ENCODE peak calls at places on chromosomes 3 and 15, in eight cellular contexts. U, G, H, W, I, T, O and X are unnamed samples.

GRCh38 chr15:42085236-42085605 is 9.1 kb downstream of the PLA2G4D start:
- DNase-seq in U (no peak), G (no peak), H (no peak), W (no peak), I (no peak), T (no peak), O (no peak), X (no peak)

GRCh38 chr15:38088971-38089370 is 154.5 kb downstream of the TMCO5A start:
- DNase-seq in U (no peak), G (peak; percentile 10), H (no peak), W (no peak), I (no peak), T (no peak), O (no peak), X (no peak)

GRCh38 chr3:184633185-184633584 is 71.6 kb downstream of the EPHB3 start:
- DNase-seq in U (no peak), G (no peak), H (no peak), W (no peak), I (no peak), T (no peak), O (no peak), X (no peak)

GRCh38 chr15:31311735-31312134 is 14.9 kb upstream of the KLF13 start:
- DNase-seq in U (no peak), G (no peak), H (no peak), W (no peak), I (no peak), T (no peak), O (no peak), X (no peak)

GRCh38 chr3:186255703-186256331 is 106.2 kb downstream of the DGKG start:
- DNase-seq in U (no peak), G (no peak), H (peak; percentile 74), W (no peak), I (no peak), T (no peak), O (peak; percentile 67), X (peak; percentile 57)

GRCh38 chr3:27097171-27097570 is 272.0 kb downstream of the NEK10 start:
- DNase-seq in U (no peak), G (no peak), H (no peak), W (no peak), I (no peak), T (no peak), O (no peak), X (no peak)

GRCh38 chr15:72932461-72932860 is 119.8 kb upstream of the NEO1 start:
- DNase-seq in U (no peak), G (no peak), H (no peak), W (no peak), I (no peak), T (no peak), O (no peak), X (no peak)

GRCh38 chr3:117919611-117920010 is 1115.0 kb downstream of the IGSF11 start:
- DNase-seq in U (no peak), G (no peak), H (no peak), W (no peak), I (no peak), T (no peak), O (no peak), X (no peak)

GRCh38 chr15:73116164-73116563 is 63.9 kb downstream of the NEO1 start:
- DNase-seq in U (no peak), G (no peak), H (no peak), W (no peak), I (no peak), T (no peak), O (no peak), X (no peak)

GRCh38 chr15:63983071-63983711 is 63.1 kb downstream of the DAPK2 start:
- DNase-seq in U (no peak), G (no peak), H (peak; percentile 51), W (no peak), I (no peak), T (no peak), O (peak; percentile 57), X (peak; percentile 50)

GRCh38 chr15:20345401-20345958 is 196.1 kb downstream of the GOLGA6L6 start:
- DNase-seq in U (peak; percentile 11), G (no peak), H (no peak), W (no peak), I (no peak), T (no peak), O (no peak), X (no peak)

GRCh38 chr15:46701347-46701746 is 1016.0 kb upstream of the SEMA6D start:
- DNase-seq in U (no peak), G (no peak), H (no peak), W (no peak), I (no peak), T (no peak), O (no peak), X (no peak)

GRCh38 chr3:52532838-52533622 is 627 bp downstream of the NT5DC2 start:
- DNase-seq in U (peak; percentile 56), G (no peak), H (peak; percentile 51), W (no peak), I (peak; percentile 7), T (no peak), O (peak; percentile 57), X (peak; percentile 53)

GRCh38 chr3:14758297-14758696 is 60.5 kb upstream of the FGD5 start:
- DNase-seq in U (no peak), G (no peak), H (no peak), W (no peak), I (no peak), T (no peak), O (no peak), X (no peak)

GRCh38 chr3:14762701-14763100 is 56.1 kb upstream of the FGD5 start:
- DNase-seq in U (no peak), G (no peak), H (no peak), W (no peak), I (no peak), T (no peak), O (no peak), X (no peak)

GRCh38 chr3:14758893-14759292 is 59.9 kb upstream of the FGD5 start:
- DNase-seq in U (no peak), G (no peak), H (no peak), W (no peak), I (no peak), T (no peak), O (no peak), X (no peak)

GRCh38 chr3:14760185-14760584 is 58.6 kb upstream of the FGD5 start:
- DNase-seq in U (no peak), G (no peak), H (no peak), W (no peak), I (no peak), T (no peak), O (no peak), X (no peak)

DNA sequence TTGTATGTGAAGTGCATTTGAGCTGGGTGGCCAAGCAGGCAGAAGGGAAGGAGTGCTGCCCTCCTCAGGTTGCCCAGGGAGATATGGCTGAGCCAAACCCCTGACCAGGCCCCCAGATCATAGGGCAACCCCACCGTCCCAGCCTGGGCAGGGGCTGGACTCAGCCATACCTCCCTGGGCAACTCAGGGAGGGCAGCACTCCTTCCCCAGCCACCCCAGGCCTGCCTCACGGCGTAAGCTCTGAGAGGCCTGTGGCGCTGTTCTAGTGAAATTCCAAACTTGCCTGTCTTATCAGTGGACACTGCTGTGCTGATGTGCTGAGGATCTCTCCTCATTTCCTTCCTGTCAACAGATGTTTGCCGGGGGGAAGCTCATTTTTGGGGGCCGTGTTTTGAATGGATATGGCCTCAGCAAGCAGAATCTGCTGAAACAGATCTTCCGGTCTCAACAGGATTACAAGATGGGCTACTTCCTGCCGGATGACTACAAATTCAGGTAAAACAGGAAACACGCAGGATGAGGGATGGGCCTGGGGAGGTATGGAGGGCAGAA is 57.6 kb upstream of the FGD5 start:
- DNase-seq in U (no peak), G (no peak), H (no peak), W (no peak), I (no peak), T (no peak), O (peak; percentile 35), X (no peak)
- TF ChIP-seq CTCF in U (no peak), G (no peak), H (no peak), W (no peak), I (no peak), T (no peak), O (no peak), X (no peak)

GRCh38 chr3:11154036-11154952 is at the start of gene HRH1:
- DNase-seq in U (peak; percentile 61), G (no peak), H (peak; percentile 28), W (no peak), I (no peak), T (no peak), O (peak; percentile 29), X (peak; percentile 40)

GRCh38 chr3:11156026-11156410 is 1.7 kb downstream of the HRH1 start:
- DNase-seq in U (no peak), G (no peak), H (no peak), W (no peak), I (no peak), T (no peak), O (no peak), X (no peak)

GRCh38 chr3:11157406-11157805 is 3.1 kb downstream of the HRH1 start:
- DNase-seq in U (no peak), G (no peak), H (no peak), W (no peak), I (no peak), T (no peak), O (no peak), X (no peak)

GRCh38 chr3:11154953-11155325 is 646 bp downstream of the HRH1 start:
- DNase-seq in U (peak; percentile 27), G (peak; percentile 38), H (no peak), W (no peak), I (no peak), T (no peak), O (peak; percentile 54), X (no peak)

GRCh38 chr3:11155341-11156025 is 1.2 kb downstream of the HRH1 start:
- DNase-seq in U (peak; percentile 85), G (peak; percentile 89), H (peak; percentile 68), W (peak; percentile 36), I (no peak), T (peak; percentile 80), O (peak; percentile 70), X (peak; percentile 76)
- TF ChIP-seq CTCF in U (peak; percentile 77), G (peak; percentile 91), H (peak; percentile 74), W (peak; percentile 95), I (no peak), T (peak; percentile 96), O (no peak), X (peak; percentile 30)

DNA sequence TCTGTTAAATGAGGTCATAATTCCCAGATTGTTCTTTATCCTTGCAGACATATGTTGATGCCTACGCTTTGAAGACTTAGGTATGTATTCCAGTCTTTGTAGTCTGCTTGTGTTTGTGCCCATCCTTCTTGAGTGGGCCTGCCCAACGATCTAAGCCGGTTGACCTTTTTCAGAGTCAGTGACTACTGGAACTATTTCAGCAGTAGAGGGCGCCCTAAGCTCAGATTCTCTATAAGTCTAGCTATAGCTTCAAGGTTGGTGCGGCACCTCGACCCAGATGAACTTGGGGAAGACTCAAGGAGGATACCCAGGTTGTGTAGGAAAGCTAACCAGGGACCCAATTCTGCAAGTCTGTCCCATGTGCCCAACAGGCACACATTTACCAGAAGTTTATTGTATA is 228.8 kb upstream of the PPP2R3A start:
- DNase-seq in U (no peak), G (peak; percentile 5), H (peak; percentile 45), W (no peak), I (no peak), T (peak; percentile 1), O (peak; percentile 76), X (no peak)
- TF ChIP-seq CTCF in U (no peak), G (peak; percentile 19), H (peak; percentile 51), W (peak; percentile 28), I (no peak), T (peak; percentile 41), O (peak; percentile 42), X (no peak)

DNA sequence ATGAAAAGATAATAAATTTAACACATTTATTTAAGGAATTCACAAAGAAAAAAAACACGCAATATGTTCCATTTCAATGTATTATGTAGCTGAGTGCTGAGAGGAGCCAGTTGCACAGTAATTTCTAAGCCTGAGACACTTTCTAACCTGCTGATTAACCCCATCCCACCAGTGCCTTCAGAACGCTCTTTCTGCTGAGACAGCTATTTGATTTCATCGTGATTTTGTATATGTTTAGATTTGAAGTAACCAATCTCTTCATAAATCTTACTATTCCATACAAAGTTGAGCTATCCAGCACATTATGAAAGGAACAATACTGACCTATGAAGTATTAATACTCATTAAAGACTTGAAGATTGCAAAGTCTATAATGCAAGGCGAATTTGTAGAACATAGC is 224.6 kb downstream of the CADM2 start:
- DNase-seq in U (no peak), G (no peak), H (no peak), W (no peak), I (no peak), T (no peak), O (no peak), X (no peak)
- TF ChIP-seq CTCF in U (no peak), G (no peak), H (no peak), W (no peak), I (no peak), T (no peak), O (no peak), X (no peak)